ENCODE peak calls at places on chromosomes 4 and X, in five cellular contexts. One of them, this sample, is unnamed.

GRCh38 chrX:129427267-129427666 is 96.0 kb downstream of the SMARCA1 start:
- ATAC-seq in upper lobe of left lung: no peak
- ATAC-seq in HepG2: peak; percentile 85
- ATAC-seq in K562: no peak
- ATAC-seq in GM12878: peak; percentile 72
- ATAC-seq in this sample: no peak

GRCh38 chrX:23797371-23798128 is 14.6 kb downstream of the SAT1 start:
- ATAC-seq in upper lobe of left lung: no peak
- ATAC-seq in HepG2: no peak
- ATAC-seq in K562: peak; percentile 39
- ATAC-seq in GM12878: no peak
- ATAC-seq in this sample: no peak

GRCh38 chrX:40009462-40009851 is 88.3 kb downstream of the BCOR start:
- ATAC-seq in upper lobe of left lung: no peak
- ATAC-seq in HepG2: no peak
- ATAC-seq in K562: no peak
- ATAC-seq in GM12878: no peak
- ATAC-seq in this sample: no peak

GRCh38 chrX:99371976-99372595 is 1038.0 kb downstream of the PCDH19 start:
- ATAC-seq in upper lobe of left lung: no peak
- ATAC-seq in HepG2: no peak
- ATAC-seq in K562: no peak
- ATAC-seq in GM12878: no peak
- ATAC-seq in this sample: no peak

GRCh38 chr4:65658117-65658516 is 12.2 kb downstream of the EPHA5 start:
- ATAC-seq in upper lobe of left lung: no peak
- ATAC-seq in HepG2: no peak
- ATAC-seq in K562: no peak
- ATAC-seq in GM12878: no peak
- ATAC-seq in this sample: no peak

GRCh38 chr4:159185593-159186023 is 82.7 kb downstream of the RAPGEF2 start:
- ATAC-seq in upper lobe of left lung: no peak
- ATAC-seq in HepG2: no peak
- ATAC-seq in K562: peak; percentile 34
- ATAC-seq in GM12878: peak; percentile 66
- ATAC-seq in this sample: no peak

GRCh38 chr4:84767163-84767562 is 184.2 kb downstream of the CDS1 start:
- ATAC-seq in upper lobe of left lung: no peak
- ATAC-seq in HepG2: no peak
- ATAC-seq in K562: no peak
- ATAC-seq in GM12878: peak; percentile 18
- ATAC-seq in this sample: no peak

GRCh38 chr4:5568336-5568735 is 140.0 kb downstream of the EVC2 start:
- ATAC-seq in upper lobe of left lung: no peak
- ATAC-seq in HepG2: no peak
- ATAC-seq in K562: no peak
- ATAC-seq in GM12878: no peak
- ATAC-seq in this sample: no peak

GRCh38 chr4:101192244-101192643 is 155.1 kb downstream of the PPP3CA start:
- ATAC-seq in upper lobe of left lung: peak; percentile 46
- ATAC-seq in HepG2: peak; percentile 80
- ATAC-seq in K562: no peak
- ATAC-seq in GM12878: peak; percentile 24
- ATAC-seq in this sample: peak; percentile 52

GRCh38 chr4:80197132-80197573 is at the start of gene PRDM8:
- ATAC-seq in upper lobe of left lung: peak; percentile 6
- ATAC-seq in HepG2: no peak
- ATAC-seq in K562: no peak
- ATAC-seq in GM12878: peak; percentile 33
- ATAC-seq in this sample: no peak
- TF ChIP-seq POLR2AphosphoS5 in upper lobe of left lung: no peak
- TF ChIP-seq POLR2AphosphoS5 in HepG2: no peak
- TF ChIP-seq POLR2AphosphoS5 in K562: no peak
- TF ChIP-seq POLR2AphosphoS5 in GM12878: no peak
- TF ChIP-seq POLR2AphosphoS5 in this sample: no peak

GRCh38 chr4:38132140-38132673 is 172.0 kb downstream of the PTTG2 start:
- ATAC-seq in upper lobe of left lung: peak; percentile 90
- ATAC-seq in HepG2: no peak
- ATAC-seq in K562: no peak
- ATAC-seq in GM12878: peak; percentile 63
- ATAC-seq in this sample: peak; percentile 92
- TF ChIP-seq EP300 in upper lobe of left lung: peak; percentile 12
- TF ChIP-seq EP300 in HepG2: no peak
- TF ChIP-seq EP300 in K562: no peak
- TF ChIP-seq EP300 in GM12878: peak; percentile 100
- TF ChIP-seq EP300 in this sample: no peak

GRCh38 chr4:73257995-73258667 is 467 bp downstream of the ANKRD17 start:
- ATAC-seq in upper lobe of left lung: peak; percentile 62
- ATAC-seq in HepG2: peak; percentile 16
- ATAC-seq in K562: peak; percentile 58
- ATAC-seq in GM12878: peak; percentile 31
- ATAC-seq in this sample: peak; percentile 34
- TF ChIP-seq POLR2A in upper lobe of left lung: no peak
- TF ChIP-seq POLR2A in HepG2: peak; percentile 1
- TF ChIP-seq POLR2A in K562: no peak
- TF ChIP-seq POLR2A in GM12878: no peak
- TF ChIP-seq POLR2A in this sample: peak; percentile 23

DNA sequence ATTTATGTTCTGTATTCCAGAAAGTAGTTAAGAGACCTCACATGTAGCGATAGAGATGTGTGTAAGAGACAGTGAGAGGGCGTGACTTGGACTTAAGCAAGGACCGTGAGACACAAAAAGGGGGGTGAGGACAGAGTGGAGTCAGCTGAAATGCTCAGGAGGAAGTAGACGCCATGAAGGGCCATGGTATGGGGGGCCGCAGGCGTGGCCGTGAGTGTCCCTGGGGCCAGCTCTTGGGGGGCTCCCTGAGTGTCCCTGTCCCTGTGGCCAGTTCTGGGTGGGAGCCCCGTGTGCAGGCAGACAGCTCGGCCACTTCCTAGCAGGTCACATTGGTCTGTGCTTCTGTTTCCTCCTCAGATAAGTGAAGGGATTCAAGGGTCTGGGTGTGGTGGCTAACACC is 23.0 kb upstream of the MSANTD1 start:
- ATAC-seq in upper lobe of left lung: peak; percentile 69
- ATAC-seq in HepG2: no peak
- ATAC-seq in K562: no peak
- ATAC-seq in GM12878: no peak
- ATAC-seq in this sample: no peak
- TF ChIP-seq POLR2AphosphoS5 in upper lobe of left lung: no peak
- TF ChIP-seq POLR2AphosphoS5 in HepG2: no peak
- TF ChIP-seq POLR2AphosphoS5 in K562: no peak
- TF ChIP-seq POLR2AphosphoS5 in GM12878: no peak
- TF ChIP-seq POLR2AphosphoS5 in this sample: no peak

GRCh38 chr4:145043306-145043705 is 54.7 kb downstream of the ANAPC10 start:
- ATAC-seq in upper lobe of left lung: no peak
- ATAC-seq in HepG2: no peak
- ATAC-seq in K562: no peak
- ATAC-seq in GM12878: peak; percentile 47
- ATAC-seq in this sample: no peak
- TF ChIP-seq EP300 in upper lobe of left lung: no peak
- TF ChIP-seq EP300 in HepG2: no peak
- TF ChIP-seq EP300 in K562: no peak
- TF ChIP-seq EP300 in GM12878: no peak
- TF ChIP-seq EP300 in this sample: no peak

DNA sequence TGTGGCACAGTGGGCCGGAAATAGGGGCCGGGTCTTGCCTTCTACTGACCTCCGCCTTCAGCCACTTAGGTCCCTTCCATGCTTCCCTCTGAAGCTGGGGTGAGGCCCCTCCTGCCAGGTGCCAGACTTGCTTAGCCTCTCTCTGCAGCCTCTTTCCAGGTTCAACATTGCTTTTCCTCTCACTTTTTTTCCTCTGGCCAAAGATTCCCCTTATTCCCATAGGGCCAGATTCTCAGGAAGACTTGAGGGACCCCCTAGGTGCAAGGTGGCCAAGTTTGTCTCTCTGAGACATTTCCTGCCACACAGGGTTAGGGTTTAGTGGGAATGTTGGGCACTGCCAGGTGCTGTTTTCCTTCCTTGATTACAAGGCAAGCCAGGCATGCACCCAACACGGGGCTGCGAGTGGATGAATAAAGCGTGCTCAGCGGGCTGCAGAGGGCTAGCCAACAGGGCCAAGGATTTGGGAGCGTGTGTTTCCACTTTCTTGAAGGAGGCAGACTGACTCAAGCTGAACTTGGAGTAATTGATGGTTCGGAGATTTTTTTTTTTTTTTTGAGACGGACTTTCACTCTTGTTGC is 7.6 kb upstream of the GJB1 start:
- ATAC-seq in upper lobe of left lung: no peak
- ATAC-seq in HepG2: peak; percentile 2
- ATAC-seq in K562: no peak
- ATAC-seq in GM12878: no peak
- ATAC-seq in this sample: no peak
- TF ChIP-seq POLR2A in upper lobe of left lung: no peak
- TF ChIP-seq POLR2A in HepG2: no peak
- TF ChIP-seq POLR2A in K562: no peak
- TF ChIP-seq POLR2A in GM12878: no peak
- TF ChIP-seq POLR2A in this sample: no peak

DNA sequence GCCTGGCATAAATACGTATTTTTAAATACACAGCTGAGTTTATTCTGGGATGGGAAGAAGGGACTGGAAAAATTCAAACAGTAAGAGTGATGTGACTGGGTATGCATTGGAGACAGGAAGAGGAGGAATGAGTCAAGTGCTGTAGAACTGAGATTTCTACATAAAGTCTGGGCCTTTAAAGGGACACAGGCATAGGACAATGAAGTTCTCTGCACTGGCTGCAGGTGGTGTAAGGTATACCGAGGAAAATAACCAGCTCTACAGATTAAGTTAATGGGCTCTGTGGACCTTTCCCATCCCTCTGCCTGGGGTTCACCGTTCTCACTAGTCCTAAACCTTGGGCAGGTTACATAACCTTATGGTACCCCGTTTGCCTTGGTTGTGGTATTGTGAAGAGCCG is 68.7 kb downstream of the DHX15 start:
- ATAC-seq in upper lobe of left lung: no peak
- ATAC-seq in HepG2: peak; percentile 29
- ATAC-seq in K562: peak; percentile 25
- ATAC-seq in GM12878: no peak
- ATAC-seq in this sample: no peak
- TF ChIP-seq POLR2AphosphoS5 in upper lobe of left lung: no peak
- TF ChIP-seq POLR2AphosphoS5 in HepG2: no peak
- TF ChIP-seq POLR2AphosphoS5 in K562: no peak
- TF ChIP-seq POLR2AphosphoS5 in GM12878: no peak
- TF ChIP-seq POLR2AphosphoS5 in this sample: no peak

DNA sequence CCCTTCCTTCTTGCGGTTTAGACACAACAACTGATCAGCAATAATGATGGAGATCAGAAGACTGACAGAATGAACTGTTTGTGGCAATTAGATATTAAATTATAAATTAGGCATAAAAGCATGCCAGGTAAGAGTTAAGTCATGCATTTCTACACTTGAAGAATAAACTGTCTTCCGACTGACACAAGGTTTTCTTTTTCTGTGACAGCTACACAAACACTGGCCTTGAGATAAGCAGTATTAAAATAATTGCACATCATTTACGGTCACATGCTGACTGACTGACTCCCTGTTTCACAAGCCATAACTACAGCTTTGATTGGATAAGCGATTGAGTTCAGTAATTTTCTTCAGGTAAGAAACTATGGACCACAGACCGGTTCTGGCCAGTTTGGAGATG is 56.2 kb downstream of the UBE2NL start:
- ATAC-seq in upper lobe of left lung: no peak
- ATAC-seq in HepG2: no peak
- ATAC-seq in K562: no peak
- ATAC-seq in GM12878: no peak
- ATAC-seq in this sample: no peak
- TF ChIP-seq EP300 in upper lobe of left lung: no peak
- TF ChIP-seq EP300 in HepG2: no peak
- TF ChIP-seq EP300 in K562: no peak
- TF ChIP-seq EP300 in GM12878: no peak
- TF ChIP-seq EP300 in this sample: no peak

GRCh38 chrX:30023451-30023850 is 191.9 kb upstream of the MAGEB2 start:
- ATAC-seq in upper lobe of left lung: no peak
- ATAC-seq in HepG2: no peak
- ATAC-seq in K562: no peak
- ATAC-seq in GM12878: no peak
- ATAC-seq in this sample: no peak
- TF ChIP-seq POLR2A in upper lobe of left lung: no peak
- TF ChIP-seq POLR2A in HepG2: no peak
- TF ChIP-seq POLR2A in K562: no peak
- TF ChIP-seq POLR2A in GM12878: no peak
- TF ChIP-seq POLR2A in this sample: no peak

DNA sequence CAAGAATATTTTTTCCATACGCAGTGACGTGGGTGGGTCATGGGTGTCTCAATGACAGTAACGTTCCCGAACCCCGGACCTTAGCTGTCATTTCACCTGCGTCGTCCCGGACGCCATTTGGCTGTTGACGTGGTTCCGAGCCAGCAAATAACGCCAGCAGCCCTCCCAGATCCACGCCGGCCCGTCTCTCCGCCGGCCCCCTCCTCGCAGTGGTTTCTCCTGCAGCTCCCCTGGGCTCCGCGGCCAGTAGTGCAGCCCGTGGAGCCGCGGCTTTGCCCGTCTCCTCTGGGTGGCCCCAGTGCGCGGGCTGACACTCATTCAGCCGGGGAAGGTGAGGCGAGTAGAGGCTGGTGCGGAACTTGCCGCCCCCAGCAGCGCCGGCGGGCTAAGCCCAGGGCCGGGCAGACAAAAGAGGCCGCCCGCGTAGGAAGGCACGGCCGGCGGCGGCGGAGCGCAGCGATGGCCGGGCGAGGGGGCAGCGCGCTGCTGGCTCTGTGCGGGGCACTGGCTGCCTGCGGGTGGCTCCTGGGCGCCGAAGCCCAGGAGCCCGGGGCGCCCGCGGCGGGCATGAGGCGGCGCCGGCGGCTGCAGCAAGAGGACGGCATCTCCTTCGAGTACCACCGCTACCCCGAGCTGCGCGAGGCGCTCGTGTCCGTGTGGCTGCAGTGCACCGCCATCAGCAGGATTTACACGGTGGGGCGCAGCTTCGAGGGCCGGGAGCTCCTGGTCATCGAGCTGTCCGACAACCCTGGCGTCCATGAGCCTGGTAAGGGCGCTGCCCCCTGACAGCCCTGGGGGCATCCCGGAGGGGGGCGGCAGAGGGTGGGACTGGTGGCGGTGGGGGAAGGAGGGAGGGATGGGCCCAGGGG is at the start of gene CPE:
- ATAC-seq in upper lobe of left lung: peak; percentile 97
- ATAC-seq in HepG2: peak; percentile 99
- ATAC-seq in K562: peak; percentile 84
- ATAC-seq in GM12878: peak; percentile 92
- ATAC-seq in this sample: peak; percentile 96
- TF ChIP-seq POLR2AphosphoS5 in upper lobe of left lung: no peak
- TF ChIP-seq POLR2AphosphoS5 in HepG2: peak; percentile 86
- TF ChIP-seq POLR2AphosphoS5 in K562: no peak
- TF ChIP-seq POLR2AphosphoS5 in GM12878: no peak
- TF ChIP-seq POLR2AphosphoS5 in this sample: peak; percentile 96

This sample was measured in gastroesophageal sphincter.